ENCODE peak calls at places on chromosomes 1 and 21, in four cellular contexts. One of them, this sample, is unnamed.

GRCh38 chr21:37460196-37460595 is 93.6 kb downstream of the DYRK1A start:
- DNase-seq in IMR-90: no peak
- DNase-seq in HepG2: no peak
- DNase-seq in K562: peak
- DNase-seq in this sample: peak

GRCh38 chr1:107140703-107141490 is at the start of gene NTNG1:
- DNase-seq in IMR-90: no peak
- DNase-seq in HepG2: no peak
- DNase-seq in K562: no peak
- DNase-seq in this sample: no peak

GRCh38 chr1:231808990-231809389 is 182.4 kb downstream of the DISC1 start:
- DNase-seq in IMR-90: peak
- DNase-seq in HepG2: no peak
- DNase-seq in K562: peak
- DNase-seq in this sample: no peak

GRCh38 chr1:12475947-12476346 is 142.1 kb downstream of the DHRS3 start:
- DNase-seq in IMR-90: peak
- DNase-seq in HepG2: peak
- DNase-seq in K562: no peak
- DNase-seq in this sample: no peak

GRCh38 chr1:201769966-201770365 is 59.0 kb upstream of the IPO9 start:
- DNase-seq in IMR-90: peak
- DNase-seq in HepG2: no peak
- DNase-seq in K562: no peak
- DNase-seq in this sample: no peak

GRCh38 chr1:220198186-220199005 is 73.9 kb downstream of the RAB3GAP2 start:
- DNase-seq in IMR-90: peak
- DNase-seq in HepG2: no peak
- DNase-seq in K562: no peak
- DNase-seq in this sample: no peak

GRCh38 chr21:34839070-34839820 is 170.5 kb downstream of the CLIC6 start:
- DNase-seq in IMR-90: no peak
- DNase-seq in HepG2: no peak
- DNase-seq in K562: no peak
- DNase-seq in this sample: no peak

GRCh38 chr1:150881331-150882070 is 5.1 kb upstream of the ARNT start:
- DNase-seq in IMR-90: peak
- DNase-seq in HepG2: no peak
- DNase-seq in K562: no peak
- DNase-seq in this sample: no peak

GRCh38 chr1:62436039-62436465 is 797 bp upstream of the USP1 start:
- DNase-seq in IMR-90: no peak
- DNase-seq in HepG2: no peak
- DNase-seq in K562: no peak
- DNase-seq in this sample: peak

GRCh38 chr1:69567847-69568434 is at the start of gene LRRC7:
- DNase-seq in IMR-90: no peak
- DNase-seq in HepG2: no peak
- DNase-seq in K562: peak
- DNase-seq in this sample: no peak

GRCh38 chr1:239814306-239814881 is 277.3 kb upstream of the FMN2 start:
- DNase-seq in IMR-90: peak
- DNase-seq in HepG2: peak
- DNase-seq in K562: no peak
- DNase-seq in this sample: peak

GRCh38 chr1:218474089-218474488 is 129.0 kb downstream of the TGFB2 start:
- DNase-seq in IMR-90: no peak
- DNase-seq in HepG2: no peak
- DNase-seq in K562: no peak
- DNase-seq in this sample: no peak

GRCh38 chr1:242189591-242189990 is 190.7 kb upstream of the MAP1LC3C start:
- DNase-seq in IMR-90: no peak
- DNase-seq in HepG2: no peak
- DNase-seq in K562: peak
- DNase-seq in this sample: peak

GRCh38 chr1:154975409-154976205 is 1.1 kb downstream of the CKS1B start:
- DNase-seq in IMR-90: peak
- DNase-seq in HepG2: no peak
- DNase-seq in K562: peak
- DNase-seq in this sample: no peak

GRCh38 chr1:168045311-168045710 is 91.4 kb downstream of the GPR161 start:
- DNase-seq in IMR-90: no peak
- DNase-seq in HepG2: no peak
- DNase-seq in K562: no peak
- DNase-seq in this sample: no peak

GRCh38 chr1:179366093-179366800 is 476 bp downstream of the AXDND1 start:
- DNase-seq in IMR-90: peak
- DNase-seq in HepG2: no peak
- DNase-seq in K562: no peak
- DNase-seq in this sample: peak

GRCh38 chr1:199403421-199404116 is 623.9 kb upstream of the NR5A2 start:
- DNase-seq in IMR-90: peak
- DNase-seq in HepG2: no peak
- DNase-seq in K562: no peak
- DNase-seq in this sample: no peak

GRCh38 chr1:152153996-152154395 is 5.0 kb downstream of the RPTN start:
- DNase-seq in IMR-90: no peak
- DNase-seq in HepG2: no peak
- DNase-seq in K562: no peak
- DNase-seq in this sample: no peak

GRCh38 chr1:169809370-169810095 is 14.8 kb upstream of the METTL18 start:
- DNase-seq in IMR-90: peak
- DNase-seq in HepG2: peak
- DNase-seq in K562: peak
- DNase-seq in this sample: peak

GRCh38 chr1:37875833-37876232 is 16.4 kb upstream of the MTF1 start:
- DNase-seq in IMR-90: no peak
- DNase-seq in HepG2: no peak
- DNase-seq in K562: no peak
- DNase-seq in this sample: peak

GRCh38 chr1:18073066-18073642 is 34.4 kb upstream of the IGSF21 start:
- DNase-seq in IMR-90: no peak
- DNase-seq in HepG2: no peak
- DNase-seq in K562: no peak
- DNase-seq in this sample: no peak

GRCh38 chr1:8632092-8632491 is 185.3 kb downstream of the RERE start:
- DNase-seq in IMR-90: no peak
- DNase-seq in HepG2: no peak
- DNase-seq in K562: no peak
- DNase-seq in this sample: no peak

GRCh38 chr1:238861342-238861741 is 525.0 kb upstream of the CHRM3 start:
- DNase-seq in IMR-90: no peak
- DNase-seq in HepG2: no peak
- DNase-seq in K562: no peak
- DNase-seq in this sample: no peak

GRCh38 chr1:151166506-151166956 is 587 bp downstream of the SCNM1 start:
- DNase-seq in IMR-90: peak
- DNase-seq in HepG2: peak
- DNase-seq in K562: no peak
- DNase-seq in this sample: peak

GRCh38 chr1:167457936-167458584 is 60.3 kb downstream of the CD247 start:
- DNase-seq in IMR-90: no peak
- DNase-seq in HepG2: no peak
- DNase-seq in K562: no peak
- DNase-seq in this sample: no peak

GRCh38 chr1:5599541-5599940 is 392.7 kb downstream of the NPHP4 start:
- DNase-seq in IMR-90: no peak
- DNase-seq in HepG2: no peak
- DNase-seq in K562: no peak
- DNase-seq in this sample: no peak

GRCh38 chr1:45348966-45349677 is 8.9 kb upstream of the MUTYH start:
- DNase-seq in IMR-90: no peak
- DNase-seq in HepG2: no peak
- DNase-seq in K562: no peak
- DNase-seq in this sample: no peak

GRCh38 chr1:116496380-116496779 is 74.4 kb downstream of the CD58 start:
- DNase-seq in IMR-90: peak
- DNase-seq in HepG2: peak
- DNase-seq in K562: no peak
- DNase-seq in this sample: no peak

GRCh38 chr1:238552271-238552670 is 661.5 kb upstream of the ZP4 start:
- DNase-seq in IMR-90: no peak
- DNase-seq in HepG2: no peak
- DNase-seq in K562: no peak
- DNase-seq in this sample: no peak

GRCh38 chr1:65174585-65174984 is 26.6 kb downstream of the AK4 start:
- DNase-seq in IMR-90: peak
- DNase-seq in HepG2: no peak
- DNase-seq in K562: no peak
- DNase-seq in this sample: no peak

GRCh38 chr21:37455504-37455911 is 88.9 kb downstream of the DYRK1A start:
- DNase-seq in IMR-90: peak
- DNase-seq in HepG2: no peak
- DNase-seq in K562: peak
- DNase-seq in this sample: peak

DNA sequence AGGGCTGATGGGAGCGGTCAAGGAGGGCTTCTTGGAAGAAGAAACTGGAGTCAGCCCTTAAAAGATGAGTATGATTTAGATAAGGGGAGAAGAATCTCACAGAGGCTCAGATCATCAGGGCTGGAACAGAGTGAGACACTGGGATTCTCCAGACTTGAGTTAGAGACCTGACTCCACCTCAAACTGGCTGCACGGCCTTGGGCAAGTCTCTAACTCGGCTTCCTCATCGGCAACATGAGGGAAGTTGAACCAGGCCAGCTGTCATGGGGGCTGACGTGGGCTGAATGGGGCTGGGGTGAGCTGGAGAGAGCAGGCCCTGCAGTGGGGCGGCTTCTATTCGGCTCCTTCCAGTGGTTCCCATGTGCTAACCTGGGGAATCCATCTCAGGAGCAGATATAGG is 2.5 kb downstream of the C1QC start:
- DNase-seq in IMR-90: no peak
- DNase-seq in HepG2: no peak
- DNase-seq in K562: no peak
- DNase-seq in this sample: no peak
- TF ChIP-seq MAZ in IMR-90: no peak
- TF ChIP-seq MAZ in HepG2: no peak
- TF ChIP-seq MAZ in K562: no peak
- TF ChIP-seq MAZ in this sample: no peak

DNA sequence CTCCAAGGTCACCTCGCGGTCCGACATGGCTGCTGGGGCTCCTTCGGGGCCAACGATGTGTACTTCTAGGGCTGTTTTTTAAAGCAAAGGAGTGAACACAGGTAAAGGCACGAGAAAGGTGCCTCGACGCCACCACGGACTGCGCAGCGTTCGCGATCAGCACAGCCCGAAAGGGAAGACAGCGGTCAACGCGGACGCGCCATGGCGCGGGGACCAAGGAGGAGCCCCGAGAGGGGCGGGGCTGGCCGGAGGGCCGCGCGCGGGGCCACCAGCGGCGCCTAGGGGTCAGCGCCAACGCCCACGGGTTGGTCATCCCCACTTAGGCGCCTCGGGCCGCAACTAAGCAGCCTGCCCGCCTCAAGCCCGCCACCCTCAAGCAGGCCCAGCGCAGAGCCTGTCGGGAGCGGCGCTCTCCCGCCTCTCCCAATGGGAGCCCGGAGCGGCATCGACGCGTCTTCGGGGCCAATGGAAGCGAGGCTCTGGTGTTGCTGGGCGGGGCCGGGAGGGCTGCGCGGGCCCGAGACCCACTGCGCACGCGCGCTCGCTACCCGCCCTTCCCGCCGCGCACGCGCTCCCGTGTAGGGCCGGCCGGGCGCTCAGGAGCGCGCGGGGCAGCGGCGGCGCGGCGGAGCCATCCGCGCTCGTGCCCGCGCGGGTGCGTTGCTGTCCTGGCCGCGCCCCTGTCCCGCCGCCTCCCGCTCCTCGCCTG is at the start of gene DIP2A:
- DNase-seq in IMR-90: peak
- DNase-seq in HepG2: peak
- DNase-seq in K562: peak
- DNase-seq in this sample: peak
- TF ChIP-seq POLR2A in IMR-90: peak
- TF ChIP-seq POLR2A in HepG2: peak
- TF ChIP-seq POLR2A in K562: peak
- TF ChIP-seq POLR2A in this sample: peak

GRCh38 chr1:10704383-10704882 is 92.0 kb downstream of the CASZ1 start:
- DNase-seq in IMR-90: no peak
- DNase-seq in HepG2: peak
- DNase-seq in K562: no peak
- DNase-seq in this sample: no peak
- TF ChIP-seq MAZ in IMR-90: no peak
- TF ChIP-seq MAZ in HepG2: no peak
- TF ChIP-seq MAZ in K562: no peak
- TF ChIP-seq MAZ in this sample: no peak

DNA sequence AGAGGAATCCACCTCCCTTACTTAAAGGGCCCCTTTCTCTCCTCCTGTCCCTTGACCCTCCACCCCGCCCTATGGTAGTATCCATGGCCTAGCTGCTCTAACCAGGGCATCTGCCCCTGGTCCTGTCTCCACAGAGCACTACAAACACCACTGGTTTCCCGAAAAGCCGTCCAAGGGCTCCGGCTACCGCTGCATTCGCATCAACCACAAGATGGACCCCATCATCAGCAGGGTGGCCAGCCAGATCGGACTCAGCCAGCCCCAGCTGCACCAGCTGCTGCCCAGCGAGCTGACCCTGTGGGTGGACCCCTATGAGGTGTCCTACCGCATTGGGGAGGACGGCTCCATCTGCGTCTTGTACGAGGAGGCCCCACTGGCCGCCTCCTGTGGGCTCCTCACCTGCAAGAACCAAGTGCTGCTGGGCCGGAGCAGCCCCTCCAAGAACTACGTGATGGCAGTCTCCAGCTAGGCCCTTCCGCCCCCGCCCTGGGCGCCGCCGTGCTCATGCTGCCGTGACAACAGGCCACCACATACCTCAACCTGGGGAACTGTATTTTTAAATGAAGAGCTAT is 1.7 kb downstream of the BTG2 start:
- DNase-seq in IMR-90: no peak
- DNase-seq in HepG2: no peak
- DNase-seq in K562: no peak
- DNase-seq in this sample: no peak
- TF ChIP-seq POLR2A in IMR-90: no peak
- TF ChIP-seq POLR2A in HepG2: no peak
- TF ChIP-seq POLR2A in K562: no peak
- TF ChIP-seq POLR2A in this sample: no peak

GRCh38 chr1:212470059-212470458 is 37.3 kb downstream of the NENF start:
- DNase-seq in IMR-90: peak
- DNase-seq in HepG2: no peak
- DNase-seq in K562: no peak
- DNase-seq in this sample: peak
- TF ChIP-seq MAZ in IMR-90: peak
- TF ChIP-seq MAZ in HepG2: no peak
- TF ChIP-seq MAZ in K562: no peak
- TF ChIP-seq MAZ in this sample: no peak